ENCODE peak calls at places on chromosome 16, in eight cellular contexts. One of them, this sample, is unnamed.
A peak's percentile ranks its signal among the peaks of the same experiment; 100 is the strongest.

GRCh38 chr16:58264961-58265479 is 29.8 kb downstream of the PRSS54 start:
- DNase-seq in kidney tubule cell: peak; percentile 85
- DNase-seq in AG20443: peak; percentile 79
- DNase-seq in AG09309: peak; percentile 43
- DNase-seq in AG04450: peak; percentile 37
- DNase-seq in left lung: no peak
- DNase-seq in T47D: no peak
- DNase-seq in SK-N-DZ: no peak
- DNase-seq in this sample: no peak

GRCh38 chr16:31505483-31505882 is 2.7 kb downstream of the RUSF1 start:
- DNase-seq in kidney tubule cell: no peak
- DNase-seq in AG20443: no peak
- DNase-seq in AG09309: no peak
- DNase-seq in AG04450: no peak
- DNase-seq in left lung: no peak
- DNase-seq in T47D: no peak
- DNase-seq in SK-N-DZ: no peak
- DNase-seq in this sample: no peak

GRCh38 chr16:48384305-48384981 is 770 bp downstream of the SIAH1 start:
- DNase-seq in kidney tubule cell: peak; percentile 62
- DNase-seq in AG20443: peak; percentile 81
- DNase-seq in AG09309: no peak
- DNase-seq in AG04450: no peak
- DNase-seq in left lung: peak; percentile 90
- DNase-seq in T47D: peak; percentile 56
- DNase-seq in SK-N-DZ: peak; percentile 55
- DNase-seq in this sample: no peak

GRCh38 chr16:75250809-75251279 is 580 bp downstream of the BCAR1 start:
- DNase-seq in kidney tubule cell: peak; percentile 70
- DNase-seq in AG20443: peak; percentile 74
- DNase-seq in AG09309: no peak
- DNase-seq in AG04450: no peak
- DNase-seq in left lung: peak; percentile 86
- DNase-seq in T47D: peak; percentile 64
- DNase-seq in SK-N-DZ: no peak
- DNase-seq in this sample: no peak

GRCh38 chr16:57757326-57757786 is 21.8 kb downstream of the KATNB1 start:
- DNase-seq in kidney tubule cell: peak; percentile 80
- DNase-seq in AG20443: peak; percentile 96
- DNase-seq in AG09309: peak; percentile 33
- DNase-seq in AG04450: peak; percentile 37
- DNase-seq in left lung: peak; percentile 97
- DNase-seq in T47D: peak; percentile 89
- DNase-seq in SK-N-DZ: peak; percentile 50
- DNase-seq in this sample: peak; percentile 40

GRCh38 chr16:30896203-30896889 is at the start of gene CTF1:
- DNase-seq in kidney tubule cell: peak; percentile 82
- DNase-seq in AG20443: peak; percentile 89
- DNase-seq in AG09309: peak; percentile 57
- DNase-seq in AG04450: peak; percentile 78
- DNase-seq in left lung: peak; percentile 85
- DNase-seq in T47D: peak; percentile 79
- DNase-seq in SK-N-DZ: peak; percentile 81
- DNase-seq in this sample: peak; percentile 39

GRCh38 chr16:1706386-1707192 is 594 bp downstream of the MAPK8IP3 start:
- DNase-seq in kidney tubule cell: no peak
- DNase-seq in AG20443: peak; percentile 66
- DNase-seq in AG09309: no peak
- DNase-seq in AG04450: no peak
- DNase-seq in left lung: no peak
- DNase-seq in T47D: peak; percentile 71
- DNase-seq in SK-N-DZ: no peak
- DNase-seq in this sample: no peak

GRCh38 chr16:57624044-57624688 is 4.3 kb upstream of the ADGRG1 start:
- DNase-seq in kidney tubule cell: peak; percentile 89
- DNase-seq in AG20443: no peak
- DNase-seq in AG09309: no peak
- DNase-seq in AG04450: no peak
- DNase-seq in left lung: no peak
- DNase-seq in T47D: no peak
- DNase-seq in SK-N-DZ: no peak
- DNase-seq in this sample: no peak

GRCh38 chr16:847151-847550 is 46.6 kb upstream of the GNG13 start:
- DNase-seq in kidney tubule cell: no peak
- DNase-seq in AG20443: no peak
- DNase-seq in AG09309: no peak
- DNase-seq in AG04450: no peak
- DNase-seq in left lung: no peak
- DNase-seq in T47D: no peak
- DNase-seq in SK-N-DZ: no peak
- DNase-seq in this sample: no peak

This sample was measured in brain pericyte.